ENCODE peak calls at places on chromosomes 7 and 10, in nine cellular contexts. G is adrenal gland, H is PC-3, Z is K562, J is cardiac muscle cell, A is sigmoid colon, R is fibroblast of lung, Q is aorta, N is psoas muscle. X is an unnamed sample.

GRCh38 chr10:132482090-132482489 is 55.5 kb upstream of the INPP5A start:
- DNase-seq in G (no peak), H (peak; percentile 32), Z (no peak), J (no peak), A (peak; percentile 90), R (peak; percentile 75), Q (peak; percentile 13), N (peak; percentile 47), X (no peak)

GRCh38 chr10:21079330-21079658 is 182.2 kb upstream of the NEBL start:
- DNase-seq in G (no peak), H (no peak), Z (no peak), J (no peak), A (no peak), R (no peak), Q (no peak), N (no peak), X (no peak)

GRCh38 chr10:82850166-82850565 is 975.2 kb downstream of the NRG3 start:
- DNase-seq in G (no peak), H (no peak), Z (no peak), J (no peak), A (no peak), R (no peak), Q (no peak), N (no peak), X (no peak)

GRCh38 chr7:155962191-155962967 is 150.1 kb upstream of the SHH start:
- DNase-seq in G (peak; percentile 1), H (peak; percentile 93), Z (no peak), J (no peak), A (peak; percentile 26), R (peak; percentile 42), Q (no peak), N (no peak), X (no peak)

GRCh38 chr10:6778992-6779701 is 199.1 kb upstream of the PRKCQ start:
- DNase-seq in G (no peak), H (peak; percentile 88), Z (no peak), J (no peak), A (no peak), R (peak; percentile 96), Q (no peak), N (no peak), X (no peak)

GRCh38 chr10:57222603-57223002 is 861.5 kb upstream of the ZWINT start:
- DNase-seq in G (no peak), H (no peak), Z (no peak), J (no peak), A (no peak), R (no peak), Q (no peak), N (no peak), X (no peak)

GRCh38 chr7:23332881-23333612 is 33.9 kb downstream of the MALSU1 start:
- DNase-seq in G (peak; percentile 34), H (peak; percentile 86), Z (no peak), J (no peak), A (no peak), R (peak; percentile 70), Q (no peak), N (no peak), X (no peak)

GRCh38 chr7:81721428-81721827 is 48.4 kb downstream of the HGF start:
- DNase-seq in G (no peak), H (peak; percentile 72), Z (no peak), J (no peak), A (no peak), R (peak; percentile 32), Q (no peak), N (no peak), X (no peak)

GRCh38 chr10:132408367-132408781 is 11.4 kb downstream of the PWWP2B start:
- DNase-seq in G (peak; percentile 76), H (no peak), Z (no peak), J (no peak), A (no peak), R (no peak), Q (no peak), N (no peak), X (no peak)

GRCh38 chr7:55053651-55054226 is 34.9 kb downstream of the EGFR start:
- DNase-seq in G (no peak), H (peak; percentile 65), Z (no peak), J (no peak), A (no peak), R (no peak), Q (peak; percentile 48), N (no peak), X (no peak)

GRCh38 chr7:10655031-10655430 is 318.6 kb upstream of the PHF14 start:
- DNase-seq in G (no peak), H (no peak), Z (no peak), J (no peak), A (no peak), R (no peak), Q (no peak), N (no peak), X (no peak)

GRCh38 chr7:142607351-142607750 is 141.9 kb upstream of the PRSS1 start:
- DNase-seq in G (no peak), H (peak; percentile 43), Z (no peak), J (no peak), A (no peak), R (no peak), Q (no peak), N (no peak), X (no peak)

GRCh38 chr7:149880871-149881301 is 7.1 kb downstream of the ATP6V0E2 start:
- DNase-seq in G (peak; percentile 21), H (no peak), Z (no peak), J (no peak), A (peak; percentile 76), R (no peak), Q (no peak), N (no peak), X (no peak)

GRCh38 chr7:36979810-36980248 is 255.5 kb upstream of the AOAH start:
- DNase-seq in G (peak; percentile 28), H (no peak), Z (no peak), J (peak; percentile 46), A (no peak), R (peak; percentile 14), Q (no peak), N (no peak), X (no peak)

GRCh38 chr10:3720228-3721019 is 64.6 kb downstream of the KLF6 start:
- DNase-seq in G (peak; percentile 35), H (no peak), Z (no peak), J (no peak), A (peak; percentile 75), R (peak; percentile 98), Q (peak; percentile 80), N (peak; percentile 81), X (no peak)

GRCh38 chr7:39733881-39734571 is 110.7 kb downstream of the RALA start:
- DNase-seq in G (no peak), H (peak; percentile 77), Z (no peak), J (no peak), A (no peak), R (peak; percentile 50), Q (no peak), N (no peak), X (no peak)

GRCh38 chr7:3561908-3562307 is 260.9 kb downstream of the SDK1 start:
- DNase-seq in G (no peak), H (no peak), Z (no peak), J (no peak), A (no peak), R (no peak), Q (no peak), N (no peak), X (no peak)

GRCh38 chr10:90171014-90171722 is 469.8 kb downstream of the KIF20B start:
- DNase-seq in G (no peak), H (no peak), Z (no peak), J (no peak), A (no peak), R (no peak), Q (no peak), N (no peak), X (no peak)

GRCh38 chr7:51224811-51225581 is 91.6 kb downstream of the COBL start:
- DNase-seq in G (no peak), H (peak; percentile 86), Z (peak; percentile 10), J (no peak), A (peak; percentile 34), R (no peak), Q (no peak), N (peak; percentile 69), X (no peak)

GRCh38 chr7:28890137-28890536 is 68.0 kb downstream of the TRIL start:
- DNase-seq in G (no peak), H (no peak), Z (no peak), J (no peak), A (no peak), R (no peak), Q (no peak), N (no peak), X (no peak)

GRCh38 chr10:85170026-85170425 is 841.6 kb downstream of the CCSER2 start:
- DNase-seq in G (no peak), H (no peak), Z (no peak), J (peak; percentile 31), A (no peak), R (no peak), Q (no peak), N (no peak), X (no peak)
- H3K36me3 ChIP-seq in G (no peaks in the 10 kb centered on the region), H (no peaks in the 10 kb centered on the region), Z (no peaks in the 10 kb centered on the region), J (no peaks in the 10 kb centered on the region), A (no peaks in the 10 kb centered on the region), R (no peaks in the 10 kb centered on the region), Q (no peaks in the 10 kb centered on the region), N (no peaks in the 10 kb centered on the region), X (no peaks in the 10 kb centered on the region)

DNA sequence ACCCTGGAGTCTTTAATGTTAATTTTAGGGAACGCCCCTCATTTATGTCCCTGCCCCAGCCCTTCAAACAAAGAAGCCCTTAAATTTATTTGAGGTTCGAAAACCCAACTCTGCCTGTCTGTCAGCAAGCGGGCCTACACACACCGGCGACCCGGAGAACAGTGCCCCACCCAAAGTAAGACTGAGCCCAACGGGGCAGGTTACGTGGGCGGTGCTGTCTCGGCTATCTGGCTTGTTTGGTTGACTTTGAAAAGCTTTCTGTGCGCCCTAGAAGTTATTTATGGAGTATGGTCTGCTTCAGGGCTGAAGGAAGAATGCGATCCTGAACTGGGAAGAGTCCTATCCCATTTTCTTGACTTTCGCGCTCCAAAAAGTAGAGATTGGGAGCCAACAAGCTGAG is 1.5 kb downstream of the INA start:
- DNase-seq in G (no peak), H (no peak), Z (no peak), J (no peak), A (no peak), R (no peak), Q (no peak), N (no peak), X (no peak)
- H3K4me3 ChIP-seq in G (no peak overlapping the region), H (no peak overlapping the region), Z (no peak overlapping the region), J (no peak overlapping the region), A (no peak overlapping the region), R (no peak overlapping the region), Q (no peak overlapping the region), N (no peak overlapping the region), X (peak overlapping the region; percentile 64)

DNA sequence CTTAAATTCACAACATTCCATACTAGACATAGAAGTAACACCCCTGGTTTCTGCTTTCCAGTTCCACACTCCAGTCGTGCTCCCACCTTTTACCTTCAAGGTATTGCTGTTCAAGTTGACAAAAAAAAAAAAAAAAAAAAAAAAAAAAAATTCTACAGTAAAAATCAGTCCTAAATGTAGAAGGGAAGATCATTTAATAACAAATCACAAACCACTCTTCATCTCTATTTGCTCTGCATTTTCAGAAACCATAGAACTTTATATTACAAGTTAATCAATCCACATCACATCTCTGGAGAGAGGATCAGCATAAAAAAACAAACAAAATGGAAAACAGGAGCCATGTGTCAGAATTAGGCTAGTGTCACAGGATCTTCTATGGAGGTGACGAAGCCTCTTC is 206.3 kb upstream of the KLF14 start:
- DNase-seq in G (no peak), H (no peak), Z (peak; percentile 25), J (no peak), A (no peak), R (no peak), Q (no peak), N (no peak), X (no peak)
- H3K36me3 ChIP-seq in G (peaks cover 6% of the 10 kb centered on the region), H (peaks cover 5% of the 10 kb centered on the region), Z (no peaks in the 10 kb centered on the region), J (no peaks in the 10 kb centered on the region), A (no peaks in the 10 kb centered on the region), R (peaks cover 3% of the 10 kb centered on the region), Q (no peaks in the 10 kb centered on the region), N (no peaks in the 10 kb centered on the region), X (no peaks in the 10 kb centered on the region)

GRCh38 chr7:42642699-42643098 is 269.2 kb downstream of the C7orf25 start:
- DNase-seq in G (no peak), H (no peak), Z (no peak), J (no peak), A (no peak), R (no peak), Q (no peak), N (no peak), X (no peak)
- H3K4me3 ChIP-seq in G (no peak overlapping the region), H (no peak overlapping the region), Z (no peak overlapping the region), J (no peak overlapping the region), A (no peak overlapping the region), R (no peak overlapping the region), Q (no peak overlapping the region), N (no peak overlapping the region), X (no peak overlapping the region)